ENCODE peak calls at places on chromosomes 6 and 20, in eight cellular contexts. C, Q, B, F, I, A, G and D are unnamed samples.

GRCh38 chr20:18267815-18268214 is 20.5 kb upstream of the ZNF133 start:
- DNase-seq in C (no peak), I (no peak), Q (no peak), F (no peak), G (no peak), A (no peak), B (no peak), D (no peak)

GRCh38 chr6:169171951-169172350 is 81.7 kb downstream of the THBS2 start:
- DNase-seq in A (no peak), F (peak), G (no peak), C (no peak), B (no peak), Q (no peak), I (no peak), D (no peak)

GRCh38 chr20:56628873-56629463 is at the start of gene TFAP2C:
- DNase-seq in G (peak), B (peak), Q (peak), A (peak), C (peak), F (no peak), I (peak), D (peak)

GRCh38 chr6:96749891-96750290 is 87.4 kb downstream of the GPR63 start:
- DNase-seq in B (no peak), F (no peak), A (no peak), C (no peak), G (no peak), I (no peak), Q (no peak), D (no peak)

GRCh38 chr6:21992178-21992967 is 304.5 kb downstream of the PRL start:
- DNase-seq in I (peak), C (no peak), B (no peak), A (peak), G (no peak), F (peak), Q (no peak), D (no peak)

GRCh38 chr6:107563694-107564093 is 73.8 kb downstream of the SOBP start:
- DNase-seq in Q (no peak), I (no peak), G (no peak), F (no peak), A (peak), B (no peak), C (no peak), D (no peak)

GRCh38 chr20:16459019-16459700 is 114.1 kb downstream of the KIF16B start:
- DNase-seq in B (no peak), G (peak), C (no peak), I (peak), A (peak), Q (peak), F (peak), D (peak)

GRCh38 chr20:59665656-59666555 is 61.6 kb downstream of the PHACTR3 start:
- DNase-seq in I (no peak), G (no peak), C (no peak), A (no peak), Q (no peak), F (no peak), B (no peak), D (no peak)

GRCh38 chr6:127190552-127190951 is 72.1 kb downstream of the RSPO3 start:
- DNase-seq in B (no peak), C (no peak), I (no peak), G (no peak), F (peak), A (no peak), Q (peak), D (no peak)

GRCh38 chr6:33923857-33924514 is 120.2 kb upstream of the MLN start:
- DNase-seq in B (no peak), C (no peak), F (no peak), Q (no peak), A (no peak), I (no peak), G (no peak), D (no peak)

GRCh38 chr6:11172501-11173337 is 59.7 kb downstream of the NEDD9 start:
- DNase-seq in I (no peak), F (peak), C (peak), B (peak), G (peak), A (peak), Q (no peak), D (peak)

GRCh38 chr6:65399355-65400084 is 307.5 kb downstream of the EYS start:
- DNase-seq in A (no peak), I (no peak), Q (no peak), F (no peak), B (no peak), C (no peak), G (no peak), D (no peak)

GRCh38 chr6:140867336-140867735 is 1265.4 kb upstream of the GJE1 start:
- DNase-seq in F (no peak), Q (no peak), C (no peak), B (no peak), A (no peak), G (no peak), I (no peak), D (no peak)

GRCh38 chr6:67121115-67121514 is 1414.1 kb upstream of the EYS start:
- DNase-seq in A (no peak), G (no peak), F (no peak), B (no peak), C (no peak), I (no peak), Q (no peak), D (no peak)

GRCh38 chr6:21588812-21589811 is 4.4 kb upstream of the SOX4 start:
- DNase-seq in I (peak), G (peak), B (peak), C (peak), Q (peak), F (peak), A (peak), D (peak)

GRCh38 chr6:41430875-41431274 is 95.5 kb downstream of the NCR2 start:
- DNase-seq in G (no peak), C (no peak), A (no peak), I (peak), Q (no peak), F (peak), B (no peak), D (no peak)

GRCh38 chr20:35636095-35636494 is 20.5 kb downstream of the SPAG4 start:
- DNase-seq in Q (no peak), G (no peak), C (no peak), F (no peak), I (no peak), A (no peak), B (no peak), D (no peak)

GRCh38 chr6:118974790-118975189 is 39.8 kb upstream of the MCM9 start:
- DNase-seq in I (no peak), F (no peak), B (no peak), G (no peak), A (no peak), C (no peak), Q (no peak), D (no peak)

GRCh38 chr6:55758156-55758942 is 117.0 kb downstream of the BMP5 start:
- DNase-seq in C (no peak), I (no peak), G (peak), A (no peak), F (peak), B (no peak), Q (peak), D (no peak)

GRCh38 chr20:41617059-41617921 is 887 bp downstream of the CHD6 start:
- DNase-seq in C (no peak), I (peak), A (peak), G (peak), Q (peak), F (peak), B (peak), D (peak)

GRCh38 chr6:116229287-116229913 is 24.5 kb downstream of the TSPYL4 start:
- DNase-seq in I (peak), Q (no peak), B (peak), A (peak), F (peak), C (peak), G (peak), D (peak)

GRCh38 chr6:34065470-34066283 is 80.2 kb downstream of the GRM4 start:
- DNase-seq in I (no peak), F (no peak), Q (no peak), A (no peak), C (no peak), G (no peak), B (no peak), D (no peak)

GRCh38 chr6:21873562-21873961 is 280.0 kb downstream of the SOX4 start:
- DNase-seq in Q (no peak), I (no peak), F (peak), A (peak), B (no peak), G (peak), C (no peak), D (peak)

GRCh38 chr6:32840604-32841246 is 2.2 kb upstream of the TAP2 start:
- DNase-seq in G (no peak), F (no peak), A (no peak), I (no peak), Q (no peak), C (no peak), B (no peak), D (no peak)

GRCh38 chr6:53347250-53347920 is 1.4 kb downstream of the ELOVL5 start:
- DNase-seq in B (no peak), I (no peak), F (peak), Q (no peak), G (no peak), A (no peak), C (no peak), D (no peak)

GRCh38 chr6:23441813-23442212 is 684.2 kb upstream of the NRSN1 start:
- DNase-seq in Q (no peak), C (no peak), G (no peak), I (no peak), A (no peak), B (no peak), F (no peak), D (no peak)

GRCh38 chr6:53239526-53239925 is 90.9 kb upstream of the GCM1 start:
- DNase-seq in G (no peak), C (no peak), A (no peak), F (no peak), I (no peak), Q (no peak), B (no peak), D (no peak)

GRCh38 chr6:121748376-121748775 is 312.9 kb downstream of the GJA1 start:
- DNase-seq in B (no peak), F (peak), Q (no peak), A (no peak), G (no peak), I (no peak), C (no peak), D (no peak)

GRCh38 chr6:27547157-27548075 is 74.5 kb upstream of the ZNF184 start:
- DNase-seq in F (peak), C (no peak), B (no peak), G (no peak), I (no peak), A (no peak), Q (no peak), D (no peak)

GRCh38 chr6:7311920-7312615 is 931 bp downstream of the SSR1 start:
- DNase-seq in B (no peak), A (no peak), G (no peak), I (no peak), Q (no peak), F (peak), C (no peak), D (no peak)

GRCh38 chr6:7311171-7311570 is 1.8 kb downstream of the SSR1 start:
- DNase-seq in F (no peak), G (no peak), Q (no peak), C (no peak), I (no peak), A (no peak), B (no peak), D (no peak)

GRCh38 chr6:7313505-7314165 is 636 bp upstream of the SSR1 start:
- DNase-seq in C (no peak), Q (no peak), I (no peak), A (peak), B (no peak), G (no peak), F (no peak), D (no peak)

GRCh38 chr6:7314414-7314813 is 1.4 kb upstream of the SSR1 start:
- DNase-seq in G (no peak), C (no peak), Q (no peak), A (no peak), F (no peak), B (no peak), I (no peak), D (no peak)

GRCh38 chr6:7312616-7313504 is at the start of gene SSR1:
- DNase-seq in I (peak), Q (peak), F (peak), A (peak), C (peak), B (peak), G (peak), D (peak)
- TF ChIP-seq POLR2A in I (peak), Q (peak), F (peak), A (peak), C (no peak), B (peak), G (peak), D (peak)

GRCh38 chr20:53828673-53829085 is 235.0 kb upstream of the ZNF217 start:
- DNase-seq in C (no peak), F (peak), Q (peak), G (peak), A (peak), I (no peak), B (no peak), D (peak)

GRCh38 chr20:53829706-53830521 is 236.3 kb upstream of the ZNF217 start:
- DNase-seq in Q (no peak), C (no peak), G (no peak), F (peak), I (no peak), B (no peak), A (no peak), D (peak)

GRCh38 chr20:53827292-53827995 is 233.8 kb upstream of the ZNF217 start:
- DNase-seq in G (no peak), B (no peak), Q (no peak), A (no peak), F (no peak), C (no peak), I (no peak), D (no peak)

GRCh38 chr20:53827996-53828672 is 234.5 kb upstream of the ZNF217 start:
- DNase-seq in B (no peak), Q (no peak), C (no peak), A (peak), F (peak), G (peak), I (no peak), D (peak)

DNA sequence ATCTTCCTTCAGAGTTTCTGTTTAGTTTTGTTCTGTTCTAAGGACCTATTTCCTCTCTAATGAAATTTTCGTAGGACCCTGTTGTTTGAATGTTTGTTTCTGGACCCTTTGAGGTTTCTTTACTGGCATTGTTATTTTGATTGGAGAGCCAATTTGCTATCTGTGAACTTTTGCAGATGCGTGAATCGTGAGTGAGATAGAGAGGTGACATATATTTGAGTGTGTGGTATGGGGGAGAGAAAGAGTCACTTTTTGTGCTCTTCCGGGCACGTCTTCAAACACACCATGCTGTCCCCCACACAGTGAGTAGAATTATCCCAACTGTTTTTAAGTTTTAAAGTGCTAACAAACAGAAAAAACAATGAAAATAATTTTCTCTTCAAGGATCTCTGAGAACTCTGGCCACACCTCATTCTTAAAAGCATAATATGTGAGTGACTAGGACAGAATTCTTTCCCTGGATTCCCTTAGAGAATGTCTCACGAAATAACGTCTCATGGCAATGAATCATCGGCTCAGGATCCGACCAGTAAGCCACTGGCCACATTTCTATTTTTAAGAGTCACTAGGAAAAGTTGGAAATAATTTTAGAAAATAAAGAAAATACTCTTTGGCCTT is 235.6 kb upstream of the ZNF217 start:
- DNase-seq in G (peak), F (peak), C (no peak), I (peak), A (peak), B (no peak), Q (peak), D (peak)
- TF ChIP-seq POLR2A in G (peak), F (peak), C (no peak), I (no peak), A (no peak), B (no peak), Q (no peak), D (no peak)

GRCh38 chr20:31693402-31693801 is 29.3 kb downstream of the BCL2L1 start:
- DNase-seq in A (no peak), C (no peak), B (no peak), F (no peak), Q (no peak), I (no peak), G (no peak), D (no peak)
- TF ChIP-seq POLR2A in A (no peak), C (no peak), B (no peak), F (no peak), Q (no peak), I (no peak), G (no peak), D (no peak)

GRCh38 chr6:26233608-26234420 is 131.2 kb upstream of the BTN3A2 start:
- DNase-seq in B (no peak), Q (no peak), C (peak), F (peak), A (peak), I (no peak), G (no peak), D (peak)
- TF ChIP-seq POLR2A in B (no peak), Q (peak), C (no peak), F (peak), A (peak), I (peak), G (no peak), D (no peak)

DNA sequence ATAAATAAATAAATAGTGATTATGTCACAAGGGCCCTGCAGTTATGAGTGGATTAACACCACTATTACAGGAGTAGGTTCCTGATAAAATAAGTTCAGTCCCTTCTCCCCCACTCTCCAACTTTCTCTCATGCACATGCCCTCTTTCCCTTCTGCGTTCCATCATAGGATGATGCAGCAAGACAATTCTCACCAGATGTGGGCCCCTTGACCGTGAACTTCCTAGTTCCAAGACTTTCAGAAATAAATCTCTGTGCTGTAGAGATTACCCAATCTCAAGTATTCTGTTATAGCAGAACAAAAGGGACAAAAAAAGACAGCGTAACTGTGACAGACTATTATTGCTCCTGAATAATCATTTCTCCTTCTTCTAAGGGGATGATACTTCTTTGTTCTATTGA is 33.8 kb upstream of the TMEM244 start:
- DNase-seq in G (no peak), A (no peak), Q (no peak), B (no peak), I (no peak), F (no peak), C (no peak), D (no peak)
- TF ChIP-seq POLR2A in G (no peak), A (no peak), Q (no peak), B (no peak), I (no peak), F (no peak), C (no peak), D (no peak)

GRCh38 chr20:9262653-9263194 is 193.8 kb downstream of the PLCB4 start:
- DNase-seq in G (no peak), B (no peak), A (no peak), Q (no peak), I (no peak), F (peak), C (no peak), D (no peak)

GRCh38 chr20:9260027-9260426 is 191.1 kb downstream of the PLCB4 start:
- DNase-seq in B (no peak), C (no peak), Q (no peak), F (no peak), A (no peak), G (no peak), I (no peak), D (no peak)

GRCh38 chr20:9258891-9259290 is 190.0 kb downstream of the PLCB4 start:
- DNase-seq in F (no peak), C (no peak), G (no peak), Q (no peak), B (no peak), I (no peak), A (no peak), D (no peak)

GRCh38 chr20:9256359-9256758 is 187.5 kb downstream of the PLCB4 start:
- DNase-seq in C (no peak), B (no peak), F (no peak), I (no peak), G (no peak), Q (no peak), A (no peak), D (no peak)

GRCh38 chr20:9261781-9262180 is 192.9 kb downstream of the PLCB4 start:
- DNase-seq in F (no peak), C (no peak), B (no peak), G (no peak), I (no peak), A (no peak), Q (no peak), D (no peak)
- TF ChIP-seq POLR2A in F (no peak), C (no peak), B (no peak), G (no peak), I (no peak), A (no peak), Q (no peak), D (no peak)

GRCh38 chr20:13061381-13061780 is 52.6 kb downstream of the SPTLC3 start:
- DNase-seq in G (no peak), Q (no peak), A (no peak), C (no peak), B (no peak), I (no peak), F (no peak), D (peak)

GRCh38 chr20:13060327-13060726 is 51.6 kb downstream of the SPTLC3 start:
- DNase-seq in I (no peak), C (no peak), B (no peak), F (no peak), Q (no peak), G (no peak), A (no peak), D (no peak)

GRCh38 chr20:13054011-13054410 is 45.2 kb downstream of the SPTLC3 start:
- DNase-seq in I (no peak), B (no peak), C (no peak), F (no peak), G (no peak), Q (no peak), A (no peak), D (no peak)

GRCh38 chr20:13058666-13059389 is 50.1 kb downstream of the SPTLC3 start:
- DNase-seq in G (no peak), B (no peak), A (no peak), C (no peak), F (no peak), Q (no peak), I (no peak), D (no peak)

DNA sequence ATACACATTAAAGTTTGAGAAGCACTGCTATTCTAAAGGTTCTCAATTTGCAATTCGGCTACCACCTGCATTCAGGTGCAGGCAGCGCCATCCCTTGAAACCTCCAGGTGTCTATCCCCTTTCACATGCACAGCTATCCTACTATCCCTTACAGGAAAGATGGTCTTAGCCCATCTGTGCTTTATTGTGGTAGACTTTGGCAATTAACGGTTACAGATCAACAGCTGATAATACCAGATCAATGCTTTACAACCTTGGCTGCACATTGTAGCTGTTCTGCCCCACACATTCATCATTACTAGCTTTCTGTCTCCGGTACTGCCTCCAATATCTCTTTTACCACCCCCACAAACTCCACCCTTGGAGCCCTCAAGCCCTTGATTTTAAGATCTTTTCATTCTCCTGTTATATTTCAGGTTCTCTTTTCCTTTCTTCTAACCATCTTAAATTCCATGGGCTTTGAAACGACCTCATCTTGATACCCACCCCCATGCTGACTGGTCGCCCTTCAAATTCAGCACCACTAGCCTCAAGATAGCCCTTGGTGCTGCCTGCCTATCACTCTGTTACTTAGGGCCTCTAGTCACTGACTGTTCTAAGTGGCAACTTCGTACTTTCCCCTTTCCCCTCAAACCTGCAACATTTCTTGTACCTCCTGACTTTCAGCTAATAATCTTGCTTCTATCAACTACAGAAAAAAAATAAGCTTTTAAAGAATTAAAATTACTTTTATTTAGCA is 50.8 kb downstream of the SPTLC3 start:
- DNase-seq in C (no peak), F (no peak), B (no peak), G (no peak), A (no peak), I (no peak), Q (no peak), D (no peak)
- TF ChIP-seq POLR2A in C (no peak), F (no peak), B (no peak), G (no peak), A (no peak), I (no peak), Q (no peak), D (no peak)